ENCODE peak calls at places on chromosomes 1 and 21, in ten cellular contexts. Q, D, E, Z, C, S, Y, A, I and H are unnamed samples.

GRCh38 chr1:46303872-46304326 is 401 bp downstream of the UQCRH start:
- DNase-seq in Y (no peak), Q (peak; percentile 21), Z (no peak), S (no peak), I (no peak), A (no peak), E (no peak), D (no peak), C (no peak), H (no peak)

GRCh38 chr1:101463195-101463594 is 226.4 kb downstream of the S1PR1 start:
- DNase-seq in S (no peak), E (no peak), I (no peak), Z (no peak), D (no peak), A (no peak), Q (no peak), C (no peak), Y (no peak), H (no peak)

GRCh38 chr1:152003846-152004442 is 10.3 kb upstream of the S100A10 start:
- DNase-seq in Y (no peak), A (no peak), I (no peak), D (no peak), Z (peak; percentile 24), E (no peak), Q (no peak), C (no peak), S (no peak), H (peak; percentile 81)

GRCh38 chr1:219659005-219659632 is 46.2 kb upstream of the ZC3H11B start:
- DNase-seq in A (no peak), C (no peak), S (peak; percentile 82), Z (no peak), Y (no peak), I (no peak), E (no peak), Q (no peak), D (no peak), H (no peak)

GRCh38 chr1:244154528-244154881 is 103.4 kb downstream of the ZBTB18 start:
- DNase-seq in Z (no peak), A (no peak), S (no peak), Q (no peak), E (no peak), D (no peak), I (no peak), C (no peak), Y (no peak), H (no peak)

GRCh38 chr1:22737374-22738068 is 26.9 kb downstream of the EPHB2 start:
- DNase-seq in C (no peak), S (no peak), Z (no peak), I (no peak), D (no peak), A (no peak), E (no peak), Y (no peak), Q (peak; percentile 40), H (no peak)

GRCh38 chr1:23449306-23449705 is 24.8 kb upstream of the TCEA3 start:
- DNase-seq in A (no peak), D (no peak), Q (no peak), Y (no peak), Z (no peak), E (no peak), C (no peak), S (no peak), I (no peak), H (no peak)

GRCh38 chr1:32966900-32967299 is 2.3 kb upstream of the RNF19B start:
- DNase-seq in Q (no peak), S (no peak), C (no peak), E (no peak), I (no peak), Y (no peak), Z (no peak), A (no peak), D (no peak), H (no peak)

GRCh38 chr1:155044812-155045690 is 6.1 kb upstream of the ADAM15 start:
- DNase-seq in C (peak; percentile 81), Y (peak; percentile 76), Q (peak; percentile 89), E (peak; percentile 85), S (peak; percentile 66), D (peak; percentile 75), I (no peak), A (peak; percentile 77), Z (peak; percentile 80), H (peak; percentile 93)

GRCh38 chr21:41678944-41679343 is 87.9 kb downstream of the RIPK4 start:
- DNase-seq in S (peak; percentile 99), I (peak; percentile 96), Z (peak; percentile 75), A (peak; percentile 86), E (peak; percentile 96), Y (no peak), C (peak; percentile 92), D (peak; percentile 94), Q (peak; percentile 97), H (peak; percentile 98)
- H3K4me3 ChIP-seq in S (no peak overlapping the region), I (peak overlapping the region; percentile 41), Z (no peak overlapping the region), A (no peak overlapping the region), E (no peak overlapping the region), Y (no peak overlapping the region), C (no peak overlapping the region), D (no peak overlapping the region), Q (peak overlapping the region; percentile 10), H (no peak overlapping the region)

GRCh38 chr1:201876148-201876547 is 12.6 kb upstream of the SHISA4 start:
- DNase-seq in Q (no peak), D (peak; percentile 27), I (no peak), S (no peak), Z (peak; percentile 37), Y (no peak), C (no peak), E (no peak), A (no peak), H (no peak)
- TF ChIP-seq CTCF in Q (no peak), D (peak; percentile 47), I (peak; percentile 55), S (peak; percentile 55), Z (peak; percentile 50), Y (no peak), C (peak; percentile 46), E (peak; percentile 29), A (no peak), H (peak; percentile 55)

GRCh38 chr21:33313183-33313582 is 11.6 kb upstream of the IFNAR1 start:
- DNase-seq in C (no peak), A (no peak), E (no peak), S (no peak), Y (no peak), D (no peak), I (no peak), Q (no peak), Z (no peak), H (no peak)

GRCh38 chr21:33317226-33317625 is 7.5 kb upstream of the IFNAR1 start:
- DNase-seq in Y (no peak), E (no peak), C (no peak), I (no peak), D (peak; percentile 18), Z (no peak), A (no peak), Q (no peak), S (no peak), H (no peak)

GRCh38 chr21:33309778-33310177 is 15.0 kb upstream of the IFNAR1 start:
- DNase-seq in E (no peak), Y (no peak), Z (no peak), D (no peak), S (no peak), C (no peak), I (no peak), Q (no peak), A (no peak), H (no peak)

GRCh38 chr21:33314096-33314495 is 10.7 kb upstream of the IFNAR1 start:
- DNase-seq in Y (no peak), S (peak; percentile 93), C (no peak), I (no peak), A (no peak), Z (no peak), D (no peak), Q (no peak), E (no peak), H (no peak)

DNA sequence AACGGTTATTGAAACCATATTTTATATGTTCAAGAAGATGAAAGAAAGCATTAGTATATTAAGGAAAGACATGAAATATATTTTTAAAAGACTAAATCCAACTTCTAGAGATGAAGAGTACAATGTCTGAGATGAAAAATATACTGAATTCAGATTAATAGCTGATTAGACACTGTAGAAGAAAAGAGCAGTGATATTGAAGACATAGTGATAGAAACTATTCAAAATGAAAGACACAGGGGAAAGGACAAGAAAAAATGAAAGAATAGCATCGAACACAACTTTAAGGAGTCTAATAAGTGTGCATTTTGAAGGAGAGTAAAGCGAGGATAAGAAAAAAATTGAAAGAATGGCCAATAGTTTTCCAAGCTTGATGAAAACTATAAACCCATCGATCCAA is 11.2 kb upstream of the IFNAR1 start:
- DNase-seq in Y (no peak), Q (no peak), I (no peak), A (no peak), Z (no peak), C (no peak), S (no peak), E (no peak), D (no peak), H (no peak)
- H3K27me3 ChIP-seq in Y (no peaks in the 10 kb centered on the region), Q (no peaks in the 10 kb centered on the region), I (no peaks in the 10 kb centered on the region), A (no peaks in the 10 kb centered on the region), Z (no peaks in the 10 kb centered on the region), C (peaks cover 4% of the 10 kb centered on the region), S (peaks cover 2% of the 10 kb centered on the region), E (no peaks in the 10 kb centered on the region), D (peaks cover 8% of the 10 kb centered on the region), H (no peaks in the 10 kb centered on the region)

GRCh38 chr1:226362891-226363447 is 44.9 kb downstream of the PARP1 start:
- DNase-seq in C (peak; percentile 57), A (no peak), I (no peak), Z (no peak), D (no peak), S (no peak), E (no peak), Q (no peak), Y (no peak), H (no peak)
- H3K4me3 ChIP-seq in C (no peak overlapping the region), A (no peak overlapping the region), I (no peak overlapping the region), Z (no peak overlapping the region), D (no peak overlapping the region), S (no peak overlapping the region), E (no peak overlapping the region), Q (no peak overlapping the region), Y (no peak overlapping the region), H (no peak overlapping the region)

DNA sequence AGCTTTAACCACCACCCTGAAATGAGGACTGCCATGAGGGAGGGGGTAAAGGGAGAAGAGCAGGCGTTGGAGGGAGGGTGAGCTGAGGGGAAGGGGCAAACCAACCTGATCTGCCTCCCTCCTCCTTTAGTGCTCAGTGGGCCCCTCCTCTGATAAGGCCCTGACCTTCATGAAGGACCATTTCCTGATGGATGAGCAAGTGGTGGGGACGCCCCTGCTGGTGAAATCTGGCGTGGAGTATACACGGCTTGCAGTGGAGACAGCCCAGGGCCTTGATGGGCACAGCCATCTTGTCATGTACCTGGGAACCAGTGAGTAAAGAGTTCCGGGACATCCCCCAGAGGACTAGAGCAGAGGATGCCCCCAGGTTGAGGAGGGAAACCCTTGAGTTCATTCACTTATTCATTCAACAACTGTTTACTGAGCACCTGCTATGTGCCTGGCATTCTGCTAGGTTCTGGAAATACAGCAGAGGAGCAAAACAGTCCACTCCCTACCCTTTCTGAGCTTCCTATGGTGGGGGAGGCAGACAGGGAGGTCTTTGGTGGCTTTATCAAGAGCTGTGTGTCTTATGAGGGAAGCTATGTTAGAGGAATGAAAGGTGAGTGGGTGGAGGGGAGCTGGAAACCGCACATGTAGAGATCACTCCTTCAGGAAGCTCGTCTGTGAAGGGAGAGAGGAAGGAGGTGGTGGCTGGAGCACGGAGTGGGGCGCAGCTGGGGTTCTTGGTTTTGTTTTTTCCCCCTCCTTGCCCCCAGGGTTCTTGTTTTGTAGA is 19.5 kb downstream of the SEMA4A start:
- DNase-seq in D (no peak), A (no peak), C (no peak), Q (no peak), Z (no peak), I (no peak), S (no peak), E (no peak), Y (no peak), H (peak; percentile 81)
- TF ChIP-seq CTCF in D (no peak), A (no peak), C (no peak), Q (no peak), Z (no peak), I (peak; percentile 32), S (no peak), E (no peak), Y (no peak), H (peak; percentile 68)